ENCODE peak calls at places on chromosome 9, in seven cellular contexts. R is hepatocyte, P is Karpas-422, N is mesendoderm, L is PC-3, S is GM23248, H is trophoblast cell. K is an unnamed sample.

GRCh38 chr9:115524467-115525059 is 406.6 kb upstream of the TNC start:
- DNase-seq in R (peak; percentile 75), P (peak; percentile 76), N (peak; percentile 85), L (peak; percentile 77), S (peak; percentile 73), H (peak; percentile 77), K (peak; percentile 60)

GRCh38 chr9:113580041-113580953 is 116.8 kb downstream of the RGS3 start:
- DNase-seq in R (no peak), P (peak; percentile 68), N (no peak), L (peak; percentile 89), S (peak; percentile 58), H (no peak), K (peak; percentile 91)

GRCh38 chr9:18006591-18006990 is 427.7 kb downstream of the SH3GL2 start:
- DNase-seq in R (no peak), P (no peak), N (no peak), L (no peak), S (no peak), H (no peak), K (no peak)

GRCh38 chr9:116391306-116391900 is 237.8 kb downstream of the PAPPA start:
- DNase-seq in R (peak; percentile 27), P (no peak), N (peak; percentile 66), L (peak; percentile 8), S (peak; percentile 89), H (peak; percentile 44), K (no peak)

GRCh38 chr9:21060919-21061561 is 16.7 kb downstream of the IFNB1 start:
- DNase-seq in R (peak; percentile 16), P (no peak), N (peak; percentile 19), L (no peak), S (peak; percentile 43), H (no peak), K (no peak)

GRCh38 chr9:68625559-68625958 is 79.5 kb upstream of the PIP5K1B start:
- DNase-seq in R (no peak), P (no peak), N (no peak), L (no peak), S (no peak), H (peak; percentile 58), K (no peak)

GRCh38 chr9:19409406-19410194 is 791 bp downstream of the ACER2 start:
- DNase-seq in R (peak; percentile 37), P (peak; percentile 53), N (peak; percentile 73), L (peak; percentile 27), S (peak; percentile 18), H (peak; percentile 84), K (peak; percentile 48)

GRCh38 chr9:19416143-19416542 is 7.3 kb downstream of the ACER2 start:
- DNase-seq in R (no peak), P (no peak), N (no peak), L (no peak), S (peak; percentile 61), H (no peak), K (no peak)

GRCh38 chr9:129889936-129890717 is 54.9 kb downstream of the USP20 start:
- DNase-seq in R (no peak), P (no peak), N (peak; percentile 71), L (no peak), S (no peak), H (no peak), K (no peak)

GRCh38 chr9:93807166-93808013 is 147.8 kb downstream of the BARX1 start:
- DNase-seq in R (no peak), P (no peak), N (no peak), L (no peak), S (no peak), H (no peak), K (no peak)

GRCh38 chr9:99253134-99253533 is 31.1 kb downstream of the SEC61B start:
- DNase-seq in R (no peak), P (no peak), N (no peak), L (no peak), S (no peak), H (no peak), K (no peak)

GRCh38 chr9:91316093-91316492 is 45.6 kb downstream of the AUH start:
- DNase-seq in R (no peak), P (no peak), N (no peak), L (no peak), S (no peak), H (no peak), K (no peak)

GRCh38 chr9:127201071-127201541 is 63.5 kb upstream of the GARNL3 start:
- DNase-seq in R (no peak), P (no peak), N (no peak), L (no peak), S (peak; percentile 55), H (no peak), K (no peak)

GRCh38 chr9:7273575-7273974 is 515.8 kb downstream of the KDM4C start:
- DNase-seq in R (peak; percentile 54), P (no peak), N (peak; percentile 27), L (peak; percentile 15), S (peak; percentile 40), H (no peak), K (no peak)

GRCh38 chr9:87770616-87771015 is 44.7 kb downstream of the CTSL start:
- DNase-seq in R (no peak), P (no peak), N (no peak), L (no peak), S (no peak), H (no peak), K (no peak)

GRCh38 chr9:18442629-18443491 is 31.1 kb upstream of the ADAMTSL1 start:
- DNase-seq in R (peak; percentile 86), P (peak; percentile 84), N (peak; percentile 92), L (peak; percentile 71), S (peak; percentile 86), H (peak; percentile 73), K (peak; percentile 46)

GRCh38 chr9:129280236-129281231 is 102.5 kb upstream of the IER5L start:
- DNase-seq in R (no peak), P (no peak), N (no peak), L (no peak), S (no peak), H (no peak), K (no peak)

GRCh38 chr9:100105861-100106260 is 6.8 kb downstream of the INVS start:
- DNase-seq in R (no peak), P (no peak), N (no peak), L (no peak), S (no peak), H (no peak), K (no peak)

GRCh38 chr9:79574166-79574565 is 2.4 kb downstream of the TLE4 start:
- DNase-seq in R (no peak), P (peak; percentile 59), N (no peak), L (no peak), S (peak; percentile 11), H (no peak), K (no peak)

GRCh38 chr9:79575560-79575959 is 3.8 kb downstream of the TLE4 start:
- DNase-seq in R (no peak), P (no peak), N (no peak), L (no peak), S (peak; percentile 7), H (no peak), K (no peak)

GRCh38 chr9:79572891-79573696 is 1.3 kb downstream of the TLE4 start:
- DNase-seq in R (peak; percentile 63), P (peak; percentile 79), N (peak; percentile 27), L (no peak), S (peak; percentile 68), H (peak; percentile 50), K (no peak)

GRCh38 chr9:79573697-79573976 is 1.9 kb downstream of the TLE4 start:
- DNase-seq in R (peak; percentile 28), P (peak; percentile 50), N (no peak), L (peak; percentile 38), S (no peak), H (no peak), K (no peak)

DNA sequence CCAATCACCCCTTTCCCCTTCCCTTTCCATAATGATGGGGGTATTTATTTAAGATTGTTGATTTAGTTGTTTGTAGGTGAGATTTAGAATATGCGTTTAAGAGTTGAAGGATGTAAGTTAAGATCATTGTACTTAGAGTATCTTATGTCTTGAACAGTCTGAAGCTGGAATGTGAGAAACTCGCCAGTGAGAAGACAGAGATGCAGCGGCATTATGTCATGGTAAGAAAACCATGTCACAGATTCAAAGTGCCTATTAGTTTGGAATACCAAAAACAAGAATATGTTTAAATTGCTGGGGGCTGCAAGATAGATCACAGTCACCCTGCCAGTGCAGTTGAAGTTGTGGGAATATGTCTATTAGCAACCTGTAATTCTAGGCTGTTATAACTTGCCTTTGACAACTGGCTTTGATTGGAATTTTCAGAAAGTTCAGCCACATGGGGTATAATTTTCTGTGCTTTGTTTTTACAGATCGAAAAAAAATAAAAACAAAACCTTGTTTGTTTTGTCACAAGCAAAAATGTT is 3.0 kb downstream of the TLE4 start:
- DNase-seq in R (no peak), P (peak; percentile 50), N (no peak), L (no peak), S (peak; percentile 65), H (peak; percentile 23), K (no peak)
- H3K4me2 ChIP-seq in R (peak overlapping the region; percentile 78), P (peak overlapping the region; percentile 79), N (no peak overlapping the region), L (peak overlapping the region; percentile 79), S (peak overlapping the region; percentile 94), H (peak overlapping the region; percentile 68), K (no peak overlapping the region)

GRCh38 chr9:137809038-137809630 is 68.4 kb upstream of the CACNA1B start:
- DNase-seq in R (no peak), P (peak; percentile 42), N (no peak), L (no peak), S (no peak), H (no peak), K (no peak)
- H3K4me1 ChIP-seq in R (no peaks in the 10 kb centered on the region), P (no peaks in the 10 kb centered on the region), N (no peaks in the 10 kb centered on the region), L (no peaks in the 10 kb centered on the region), S (no peaks in the 10 kb centered on the region), H (peaks cover 10% of the 10 kb centered on the region), K (no peaks in the 10 kb centered on the region)

GRCh38 chr9:138076650-138077009 is 199.0 kb downstream of the CACNA1B start:
- DNase-seq in R (no peak), P (no peak), N (no peak), L (no peak), S (no peak), H (no peak), K (no peak)

GRCh38 chr9:138080979-138081378 is 203.4 kb downstream of the CACNA1B start:
- DNase-seq in R (no peak), P (no peak), N (no peak), L (no peak), S (no peak), H (no peak), K (no peak)

GRCh38 chr9:138077898-138078540 is 200.4 kb downstream of the CACNA1B start:
- DNase-seq in R (no peak), P (no peak), N (no peak), L (no peak), S (no peak), H (no peak), K (no peak)

GRCh38 chr9:138077126-138077525 is 199.5 kb downstream of the CACNA1B start:
- DNase-seq in R (no peak), P (no peak), N (no peak), L (no peak), S (no peak), H (no peak), K (no peak)

GRCh38 chr9:138078846-138079245 is 201.3 kb downstream of the CACNA1B start:
- DNase-seq in R (no peak), P (no peak), N (no peak), L (no peak), S (no peak), H (no peak), K (no peak)
- H3K4me2 ChIP-seq in R (no peak overlapping the region), P (no peak overlapping the region), N (no peak overlapping the region), L (no peak overlapping the region), S (no peak overlapping the region), H (no peak overlapping the region), K (no peak overlapping the region)

DNA sequence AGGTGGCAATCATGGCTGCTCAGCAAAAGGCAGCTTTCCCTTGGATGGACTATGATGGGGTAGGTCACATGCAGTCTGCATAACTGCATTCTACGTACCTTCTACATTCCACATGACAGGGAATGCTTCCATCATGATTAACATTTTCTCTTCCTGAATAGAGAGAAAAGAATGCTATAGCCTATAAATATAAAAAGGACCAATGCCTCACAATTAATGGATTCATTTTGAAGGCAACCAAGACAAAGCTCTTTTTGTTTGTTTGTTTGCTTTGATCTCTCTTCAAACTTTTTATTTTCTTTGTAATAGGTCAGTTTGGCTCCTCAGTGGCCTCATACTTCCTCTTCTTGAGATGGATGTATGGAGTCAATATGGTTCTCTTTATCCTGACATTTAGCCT is 201.3 kb downstream of the ALDH1A1 start:
- DNase-seq in R (no peak), P (no peak), N (no peak), L (no peak), S (no peak), H (peak; percentile 66), K (no peak)
- H3K4me1 ChIP-seq in R (no peaks in the 10 kb centered on the region), P (no peaks in the 10 kb centered on the region), N (no peaks in the 10 kb centered on the region), L (no peaks in the 10 kb centered on the region), S (no peaks in the 10 kb centered on the region), H (no peaks in the 10 kb centered on the region), K (no peaks in the 10 kb centered on the region)